ENCODE peak calls at places on chromosomes 6 and 20, in seven cellular contexts. S, X, P, D, Z, F and N are unnamed samples.

GRCh38 chr6:42514746-42515145 is 49.1 kb upstream of the UBR2 start:
- DNase-seq in S (no peak), X (no peak), P (no peak), D (no peak), Z (no peak), F (no peak), N (no peak)

GRCh38 chr6:169793408-169793807 is 42.0 kb downstream of the ERMARD start:
- DNase-seq in S (no peak), X (no peak), P (no peak), D (no peak), Z (no peak), F (no peak), N (no peak)

GRCh38 chr6:137218473-137218916 is 690 bp downstream of the IFNGR1 start:
- DNase-seq in S (peak; percentile 24), X (peak; percentile 40), P (peak; percentile 59), D (peak; percentile 18), Z (peak; percentile 63), F (peak; percentile 51), N (peak; percentile 56)

GRCh38 chr6:10426781-10427279 is 12.0 kb upstream of the TFAP2A start:
- DNase-seq in S (no peak), X (no peak), P (no peak), D (no peak), Z (no peak), F (no peak), N (no peak)

GRCh38 chr6:9224539-9224938 is 789.2 kb upstream of the SLC35B3 start:
- DNase-seq in S (no peak), X (no peak), P (no peak), D (no peak), Z (no peak), F (no peak), N (no peak)

GRCh38 chr20:62307226-62308101 is 4.7 kb downstream of the ADRM1 start:
- DNase-seq in S (no peak), X (peak; percentile 15), P (no peak), D (no peak), Z (no peak), F (no peak), N (no peak)

GRCh38 chr20:35523298-35523888 is 6.1 kb downstream of the C20orf173 start:
- DNase-seq in S (peak; percentile 81), X (no peak), P (no peak), D (peak; percentile 38), Z (peak; percentile 59), F (no peak), N (no peak)

GRCh38 chr6:109772961-109773431 is 81.9 kb downstream of the FIG4 start:
- DNase-seq in S (no peak), X (no peak), P (no peak), D (no peak), Z (no peak), F (no peak), N (no peak)

GRCh38 chr6:15417811-15418210 is 171.9 kb downstream of the JARID2 start:
- DNase-seq in S (no peak), X (peak; percentile 33), P (no peak), D (no peak), Z (no peak), F (no peak), N (no peak)

DNA sequence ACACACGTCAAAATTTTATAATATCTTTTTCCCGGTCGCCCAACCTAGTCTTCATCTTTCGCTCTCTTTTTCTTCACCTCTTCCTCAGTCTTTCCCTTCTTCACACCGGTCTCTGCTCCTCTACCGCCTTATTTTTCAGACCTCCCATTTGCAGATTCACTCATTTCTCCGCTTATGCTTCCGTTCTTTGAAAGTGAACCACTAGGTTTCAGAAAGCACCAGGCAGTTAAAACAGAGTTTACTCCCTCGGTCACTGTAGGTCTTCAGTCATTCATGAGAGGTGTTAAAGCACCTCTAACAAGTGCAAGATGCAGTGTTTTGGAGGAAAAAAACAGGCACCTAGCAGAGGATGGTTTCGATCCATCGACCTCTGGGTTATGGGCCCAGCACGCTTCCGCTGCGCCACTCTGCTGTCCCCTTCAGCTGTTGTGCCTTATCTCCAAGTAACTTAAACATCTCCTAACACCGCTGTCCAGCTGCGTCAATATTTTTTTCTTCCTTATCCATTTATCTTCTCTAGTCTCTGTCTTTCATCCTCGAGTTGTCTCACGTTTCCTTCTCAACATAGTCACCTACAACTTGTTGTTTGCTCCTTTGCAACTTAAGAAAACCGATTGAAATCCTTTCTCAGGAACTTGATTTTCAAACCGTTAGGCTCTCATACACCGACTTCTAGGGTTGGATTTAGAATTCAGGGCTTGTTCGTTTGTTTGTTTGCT is 119.7 kb upstream of the ZNF184 start:
- DNase-seq in S (peak; percentile 85), X (peak; percentile 62), P (peak; percentile 44), D (peak; percentile 76), Z (peak; percentile 98), F (peak; percentile 41), N (peak; percentile 68)
- H3K4me3 ChIP-seq in S (peak overlapping the region; percentile 89), X (peak overlapping the region; percentile 27), P (peak overlapping the region; percentile 54), D (peak overlapping the region; percentile 74), Z (peak overlapping the region; percentile 79), F (peak overlapping the region; percentile 6), N (peak overlapping the region; percentile 50)

GRCh38 chr6:160137989-160138835 is 16.6 kb downstream of the SLC22A1 start:
- DNase-seq in S (peak; percentile 75), X (peak; percentile 72), P (peak; percentile 56), D (peak; percentile 59), Z (peak; percentile 64), F (peak; percentile 43), N (peak; percentile 83)
- H3K4me2 ChIP-seq in S (no peak overlapping the region), X (peak overlapping the region; percentile 37), P (no peak overlapping the region), D (no peak overlapping the region), Z (no peak overlapping the region), F (no peak overlapping the region), N (no peak overlapping the region)

GRCh38 chr20:63819224-63819917 is 11.7 kb downstream of the ZBTB46 start:
- DNase-seq in S (peak; percentile 59), X (peak; percentile 64), P (peak; percentile 26), D (no peak), Z (peak; percentile 28), F (peak; percentile 60), N (no peak)
- H3K27ac ChIP-seq in S (peak overlapping the region; percentile 7), X (no peak overlapping the region), P (no peak overlapping the region), D (no peak overlapping the region), Z (no peak overlapping the region), F (peak overlapping the region; percentile 12), N (no peak overlapping the region)

DNA sequence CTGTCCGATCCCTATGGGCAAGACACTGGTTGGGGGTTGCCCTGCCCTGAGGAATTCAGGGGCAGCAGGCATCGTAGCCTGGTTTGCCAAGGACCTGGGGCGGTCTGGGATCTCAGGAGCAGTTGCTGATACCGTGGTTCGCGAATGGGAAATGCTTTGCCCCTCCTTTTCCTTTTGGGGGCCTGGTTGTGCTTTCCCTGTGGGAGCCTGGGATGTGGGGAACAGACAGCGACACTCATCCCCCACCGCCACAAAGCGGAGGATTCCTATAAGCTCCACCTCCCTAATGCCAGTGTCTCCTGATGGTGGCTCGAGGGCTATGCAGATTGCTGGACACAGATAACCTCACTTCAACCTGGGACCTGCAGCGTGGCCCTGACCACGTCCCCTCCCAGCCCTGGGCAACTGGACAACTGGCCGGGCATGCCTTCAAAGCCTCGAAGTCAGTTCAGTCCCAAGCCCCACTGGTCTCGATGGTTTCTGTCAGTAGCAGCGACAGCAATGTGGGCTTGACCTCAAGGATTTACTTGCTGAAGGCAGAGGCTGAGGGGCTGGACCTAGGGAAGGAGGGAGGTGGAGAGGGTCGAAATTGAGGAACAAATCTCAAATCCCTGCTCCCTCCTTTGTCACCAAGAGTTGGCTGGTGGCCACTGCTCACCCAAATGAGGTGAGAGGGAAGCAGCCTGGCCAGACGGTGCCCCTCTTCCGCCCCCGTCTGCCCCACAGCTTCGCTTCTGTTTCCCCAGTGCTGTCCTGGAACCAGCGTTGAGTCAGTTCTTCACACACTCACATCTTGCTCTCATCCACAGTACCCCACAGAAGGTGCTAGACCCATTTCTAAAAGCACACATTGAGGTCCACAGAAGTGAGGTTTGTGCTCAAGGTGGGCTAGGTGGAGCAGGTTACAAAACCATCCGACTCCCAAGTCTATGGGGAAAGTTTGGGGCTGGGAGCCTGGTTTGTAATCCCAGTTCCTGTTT is 3.5 kb downstream of the CEBPB start:
- DNase-seq in S (peak; percentile 35), X (peak; percentile 41), P (no peak), D (peak; percentile 27), Z (peak; percentile 38), F (no peak), N (no peak)
- H3K4me3 ChIP-seq in S (peak overlapping the region; percentile 90), X (peak overlapping the region; percentile 63), P (no peak overlapping the region), D (no peak overlapping the region), Z (no peak overlapping the region), F (no peak overlapping the region), N (peak overlapping the region; percentile 56)

DNA sequence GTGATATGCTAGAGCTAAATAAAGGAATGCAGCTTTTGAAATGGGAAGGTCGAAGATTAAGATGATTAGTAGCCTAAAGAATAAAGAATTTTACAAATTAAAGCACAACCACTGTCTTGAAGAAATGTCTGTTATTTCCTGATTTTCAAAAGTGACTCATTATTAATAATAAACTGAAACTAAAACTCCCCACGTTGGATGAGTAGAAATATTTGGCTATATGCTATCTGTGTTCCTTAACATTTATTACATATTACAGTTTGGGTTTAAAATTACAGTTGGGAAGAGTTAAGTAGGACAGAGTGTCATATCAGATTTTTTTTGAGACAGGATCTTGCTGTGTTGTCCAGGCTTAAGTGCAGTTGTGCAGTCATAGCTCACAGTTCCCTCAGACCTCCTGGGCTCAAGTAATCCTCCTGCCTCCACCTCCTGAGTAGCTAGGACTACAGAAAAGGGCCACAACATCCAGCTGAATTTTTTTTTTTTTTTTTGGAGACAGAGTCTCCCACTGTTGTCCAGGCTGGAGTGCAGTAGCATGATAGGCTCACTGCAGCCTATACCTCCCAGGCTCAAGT is 47.1 kb downstream of the AKIRIN2 start:
- DNase-seq in S (no peak), X (no peak), P (no peak), D (no peak), Z (no peak), F (no peak), N (no peak)
- H3K4me2 ChIP-seq in S (no peak overlapping the region), X (peak overlapping the region; percentile 35), P (peak overlapping the region; percentile 58), D (no peak overlapping the region), Z (no peak overlapping the region), F (no peak overlapping the region), N (no peak overlapping the region)

GRCh38 chr20:41166201-41167117 is 29.1 kb downstream of the PLCG1 start:
- DNase-seq in S (no peak), X (no peak), P (no peak), D (no peak), Z (no peak), F (no peak), N (no peak)
- H3K27ac ChIP-seq in S (no peak overlapping the region), X (no peak overlapping the region), P (no peak overlapping the region), D (no peak overlapping the region), Z (no peak overlapping the region), F (no peak overlapping the region), N (no peak overlapping the region)

GRCh38 chr6:28351087-28351486 is 1.3 kb downstream of the ZKSCAN3 start:
- DNase-seq in S (no peak), X (no peak), P (no peak), D (no peak), Z (no peak), F (no peak), N (peak; percentile 35)
- H3K4me3 ChIP-seq in S (peak overlapping the region; percentile 78), X (peak overlapping the region; percentile 97), P (no peak overlapping the region), D (peak overlapping the region; percentile 94), Z (no peak overlapping the region), F (no peak overlapping the region), N (no peak overlapping the region)

GRCh38 chr20:43955244-43956191 is 40.9 kb downstream of the TOX2 start:
- DNase-seq in S (no peak), X (peak; percentile 94), P (peak; percentile 92), D (no peak), Z (peak; percentile 79), F (peak; percentile 83), N (no peak)
- H3K4me2 ChIP-seq in S (no peak overlapping the region), X (peak overlapping the region; percentile 66), P (peak overlapping the region; percentile 53), D (no peak overlapping the region), Z (no peak overlapping the region), F (peak overlapping the region; percentile 81), N (no peak overlapping the region)

GRCh38 chr6:158852312-158853071 is 33.3 kb upstream of the EZR start:
- DNase-seq in S (no peak), X (no peak), P (no peak), D (no peak), Z (no peak), F (no peak), N (no peak)
- H3K27ac ChIP-seq in S (peak overlapping the region; percentile 94), X (no peak overlapping the region), P (no peak overlapping the region), D (no peak overlapping the region), Z (peak overlapping the region; percentile 16), F (peak overlapping the region; percentile 77), N (peak overlapping the region; percentile 98)

GRCh38 chr6:93420163-93420806 is 926 bp upstream of the EPHA7 start:
- DNase-seq in S (peak; percentile 52), X (peak; percentile 17), P (no peak), D (peak; percentile 41), Z (no peak), F (no peak), N (no peak)
- H3K4me3 ChIP-seq in S (peak overlapping the region; percentile 62), X (no peak overlapping the region), P (peak overlapping the region; percentile 10), D (peak overlapping the region; percentile 99), Z (peak overlapping the region; percentile 68), F (peak overlapping the region; percentile 85), N (peak overlapping the region; percentile 41)